ENCODE peak calls at places on chromosomes 2 and 18, in seven cellular contexts. One of them, this sample, is unnamed.

GRCh38 chr2:17373736-17374135 is 144.5 kb downstream of the RAD51AP2 start:
- DNase-seq in NCI-H1930: no peak
- DNase-seq in tibial nerve: no peak
- DNase-seq in activated B cell treated with CpG ODN at 0.5 μM for 24 hours: no peak
- DNase-seq in choroid plexus epithelial cell: peak
- DNase-seq in pulmonary artery endothelial cell: no peak
- DNase-seq in CD8-positive, alpha-beta memory T cell: no peak
- DNase-seq in this sample: peak

GRCh38 chr2:47558116-47559078 is 155.4 kb downstream of the MSH2 start:
- DNase-seq in choroid plexus epithelial cell: no peak
- DNase-seq in NCI-H1930: no peak
- DNase-seq in tibial nerve: no peak
- DNase-seq in pulmonary artery endothelial cell: no peak
- DNase-seq in CD8-positive, alpha-beta memory T cell: no peak
- DNase-seq in activated B cell treated with CpG ODN at 0.5 μM for 24 hours: no peak
- DNase-seq in this sample: no peak

GRCh38 chr18:33584845-33585775 is 7.1 kb downstream of the ASXL3 start:
- DNase-seq in NCI-H1930: no peak
- DNase-seq in CD8-positive, alpha-beta memory T cell: no peak
- DNase-seq in pulmonary artery endothelial cell: no peak
- DNase-seq in tibial nerve: no peak
- DNase-seq in activated B cell treated with CpG ODN at 0.5 μM for 24 hours: no peak
- DNase-seq in choroid plexus epithelial cell: no peak
- DNase-seq in this sample: no peak

GRCh38 chr2:168166902-168167510 is 80.4 kb downstream of the STK39 start:
- DNase-seq in tibial nerve: no peak
- DNase-seq in NCI-H1930: no peak
- DNase-seq in activated B cell treated with CpG ODN at 0.5 μM for 24 hours: no peak
- DNase-seq in pulmonary artery endothelial cell: no peak
- DNase-seq in choroid plexus epithelial cell: peak
- DNase-seq in CD8-positive, alpha-beta memory T cell: no peak
- DNase-seq in this sample: peak

GRCh38 chr2:191818725-191819333 is 28.1 kb downstream of the CAVIN2 start:
- DNase-seq in CD8-positive, alpha-beta memory T cell: no peak
- DNase-seq in activated B cell treated with CpG ODN at 0.5 μM for 24 hours: no peak
- DNase-seq in NCI-H1930: no peak
- DNase-seq in pulmonary artery endothelial cell: no peak
- DNase-seq in tibial nerve: no peak
- DNase-seq in choroid plexus epithelial cell: peak
- DNase-seq in this sample: no peak

GRCh38 chr18:5424903-5425302 is 118.9 kb downstream of the EPB41L3 start:
- DNase-seq in pulmonary artery endothelial cell: no peak
- DNase-seq in choroid plexus epithelial cell: peak
- DNase-seq in CD8-positive, alpha-beta memory T cell: no peak
- DNase-seq in activated B cell treated with CpG ODN at 0.5 μM for 24 hours: no peak
- DNase-seq in tibial nerve: no peak
- DNase-seq in NCI-H1930: peak
- DNase-seq in this sample: peak

GRCh38 chr2:55621802-55622201 is 4.4 kb upstream of the PPP4R3B start:
- DNase-seq in CD8-positive, alpha-beta memory T cell: no peak
- DNase-seq in pulmonary artery endothelial cell: no peak
- DNase-seq in tibial nerve: no peak
- DNase-seq in NCI-H1930: no peak
- DNase-seq in choroid plexus epithelial cell: no peak
- DNase-seq in activated B cell treated with CpG ODN at 0.5 μM for 24 hours: no peak
- DNase-seq in this sample: no peak

GRCh38 chr2:23478933-23479683 is 94.1 kb downstream of the KLHL29 start:
- DNase-seq in activated B cell treated with CpG ODN at 0.5 μM for 24 hours: no peak
- DNase-seq in choroid plexus epithelial cell: no peak
- DNase-seq in CD8-positive, alpha-beta memory T cell: no peak
- DNase-seq in tibial nerve: no peak
- DNase-seq in NCI-H1930: no peak
- DNase-seq in pulmonary artery endothelial cell: no peak
- DNase-seq in this sample: no peak

GRCh38 chr2:233469261-233470006 is 97.1 kb downstream of the USP40 start:
- DNase-seq in pulmonary artery endothelial cell: no peak
- DNase-seq in NCI-H1930: no peak
- DNase-seq in tibial nerve: no peak
- DNase-seq in activated B cell treated with CpG ODN at 0.5 μM for 24 hours: peak
- DNase-seq in CD8-positive, alpha-beta memory T cell: peak
- DNase-seq in choroid plexus epithelial cell: no peak
- DNase-seq in this sample: no peak

GRCh38 chr2:65896446-65896845 is 464.0 kb upstream of the SPRED2 start:
- DNase-seq in pulmonary artery endothelial cell: no peak
- DNase-seq in CD8-positive, alpha-beta memory T cell: no peak
- DNase-seq in choroid plexus epithelial cell: no peak
- DNase-seq in tibial nerve: no peak
- DNase-seq in activated B cell treated with CpG ODN at 0.5 μM for 24 hours: no peak
- DNase-seq in NCI-H1930: no peak
- DNase-seq in this sample: no peak

GRCh38 chr18:41767960-41768359 is 187.1 kb upstream of the PIK3C3 start:
- DNase-seq in pulmonary artery endothelial cell: no peak
- DNase-seq in activated B cell treated with CpG ODN at 0.5 μM for 24 hours: no peak
- DNase-seq in CD8-positive, alpha-beta memory T cell: no peak
- DNase-seq in NCI-H1930: no peak
- DNase-seq in tibial nerve: no peak
- DNase-seq in choroid plexus epithelial cell: peak
- DNase-seq in this sample: peak

GRCh38 chr2:101330253-101330921 is 21.9 kb upstream of the RNF149 start:
- DNase-seq in tibial nerve: no peak
- DNase-seq in CD8-positive, alpha-beta memory T cell: no peak
- DNase-seq in activated B cell treated with CpG ODN at 0.5 μM for 24 hours: no peak
- DNase-seq in NCI-H1930: no peak
- DNase-seq in pulmonary artery endothelial cell: peak
- DNase-seq in choroid plexus epithelial cell: no peak
- DNase-seq in this sample: peak

GRCh38 chr2:165837122-165837521 is 43.1 kb upstream of the GALNT3 start:
- DNase-seq in activated B cell treated with CpG ODN at 0.5 μM for 24 hours: no peak
- DNase-seq in pulmonary artery endothelial cell: no peak
- DNase-seq in tibial nerve: no peak
- DNase-seq in CD8-positive, alpha-beta memory T cell: no peak
- DNase-seq in choroid plexus epithelial cell: peak
- DNase-seq in NCI-H1930: no peak
- DNase-seq in this sample: peak

GRCh38 chr18:48441405-48441881 is 32.3 kb upstream of the ZBTB7C start:
- DNase-seq in activated B cell treated with CpG ODN at 0.5 μM for 24 hours: no peak
- DNase-seq in pulmonary artery endothelial cell: no peak
- DNase-seq in tibial nerve: no peak
- DNase-seq in choroid plexus epithelial cell: no peak
- DNase-seq in NCI-H1930: no peak
- DNase-seq in CD8-positive, alpha-beta memory T cell: no peak
- DNase-seq in this sample: peak

GRCh38 chr18:50981381-50981780 is 13.5 kb downstream of the ELAC1 start:
- DNase-seq in CD8-positive, alpha-beta memory T cell: no peak
- DNase-seq in NCI-H1930: no peak
- DNase-seq in pulmonary artery endothelial cell: no peak
- DNase-seq in activated B cell treated with CpG ODN at 0.5 μM for 24 hours: no peak
- DNase-seq in tibial nerve: no peak
- DNase-seq in choroid plexus epithelial cell: peak
- DNase-seq in this sample: no peak

GRCh38 chr2:149084924-149085795 is 46.7 kb downstream of the LYPD6B start:
- DNase-seq in pulmonary artery endothelial cell: no peak
- DNase-seq in tibial nerve: no peak
- DNase-seq in CD8-positive, alpha-beta memory T cell: no peak
- DNase-seq in choroid plexus epithelial cell: peak
- DNase-seq in activated B cell treated with CpG ODN at 0.5 μM for 24 hours: no peak
- DNase-seq in NCI-H1930: no peak
- DNase-seq in this sample: no peak

GRCh38 chr2:218323526-218324472 is 31.5 kb upstream of the TMBIM1 start:
- DNase-seq in choroid plexus epithelial cell: peak
- DNase-seq in CD8-positive, alpha-beta memory T cell: no peak
- DNase-seq in activated B cell treated with CpG ODN at 0.5 μM for 24 hours: no peak
- DNase-seq in pulmonary artery endothelial cell: peak
- DNase-seq in tibial nerve: peak
- DNase-seq in NCI-H1930: no peak
- DNase-seq in this sample: peak

GRCh38 chr2:200425026-200425821 is 84.6 kb downstream of the KCTD18 start:
- DNase-seq in tibial nerve: no peak
- DNase-seq in choroid plexus epithelial cell: no peak
- DNase-seq in activated B cell treated with CpG ODN at 0.5 μM for 24 hours: no peak
- DNase-seq in pulmonary artery endothelial cell: no peak
- DNase-seq in CD8-positive, alpha-beta memory T cell: no peak
- DNase-seq in NCI-H1930: no peak
- DNase-seq in this sample: no peak

GRCh38 chr18:62494764-62495163 is 28.1 kb upstream of the ZCCHC2 start:
- DNase-seq in pulmonary artery endothelial cell: no peak
- DNase-seq in activated B cell treated with CpG ODN at 0.5 μM for 24 hours: no peak
- DNase-seq in CD8-positive, alpha-beta memory T cell: no peak
- DNase-seq in choroid plexus epithelial cell: no peak
- DNase-seq in NCI-H1930: no peak
- DNase-seq in tibial nerve: no peak
- DNase-seq in this sample: no peak

GRCh38 chr18:3998698-3999333 is 456.3 kb downstream of the DLGAP1 start:
- DNase-seq in pulmonary artery endothelial cell: peak
- DNase-seq in activated B cell treated with CpG ODN at 0.5 μM for 24 hours: no peak
- DNase-seq in tibial nerve: peak
- DNase-seq in CD8-positive, alpha-beta memory T cell: no peak
- DNase-seq in NCI-H1930: no peak
- DNase-seq in choroid plexus epithelial cell: peak
- DNase-seq in this sample: peak

GRCh38 chr2:173793649-173794565 is 171.3 kb downstream of the SP3 start:
- DNase-seq in choroid plexus epithelial cell: no peak
- DNase-seq in tibial nerve: no peak
- DNase-seq in activated B cell treated with CpG ODN at 0.5 μM for 24 hours: no peak
- DNase-seq in NCI-H1930: no peak
- DNase-seq in pulmonary artery endothelial cell: no peak
- DNase-seq in CD8-positive, alpha-beta memory T cell: no peak
- DNase-seq in this sample: no peak

GRCh38 chr2:17753803-17754663 is at the start of the genes GEN1 and SMC6:
- DNase-seq in choroid plexus epithelial cell: peak
- DNase-seq in tibial nerve: peak
- DNase-seq in pulmonary artery endothelial cell: peak
- DNase-seq in CD8-positive, alpha-beta memory T cell: peak
- DNase-seq in NCI-H1930: peak
- DNase-seq in activated B cell treated with CpG ODN at 0.5 μM for 24 hours: peak
- DNase-seq in this sample: peak

GRCh38 chr2:46333912-46334311 is 36.7 kb downstream of the EPAS1 start:
- DNase-seq in pulmonary artery endothelial cell: no peak
- DNase-seq in tibial nerve: no peak
- DNase-seq in NCI-H1930: no peak
- DNase-seq in activated B cell treated with CpG ODN at 0.5 μM for 24 hours: no peak
- DNase-seq in CD8-positive, alpha-beta memory T cell: no peak
- DNase-seq in choroid plexus epithelial cell: no peak
- DNase-seq in this sample: no peak

GRCh38 chr2:129922571-129923264 is 56.7 kb upstream of the RAB6C start:
- DNase-seq in NCI-H1930: no peak
- DNase-seq in activated B cell treated with CpG ODN at 0.5 μM for 24 hours: no peak
- DNase-seq in pulmonary artery endothelial cell: no peak
- DNase-seq in CD8-positive, alpha-beta memory T cell: no peak
- DNase-seq in choroid plexus epithelial cell: no peak
- DNase-seq in tibial nerve: no peak
- DNase-seq in this sample: no peak

GRCh38 chr18:36811430-36811829 is 17.4 kb downstream of the TPGS2 start:
- DNase-seq in tibial nerve: no peak
- DNase-seq in choroid plexus epithelial cell: no peak
- DNase-seq in NCI-H1930: no peak
- DNase-seq in CD8-positive, alpha-beta memory T cell: no peak
- DNase-seq in activated B cell treated with CpG ODN at 0.5 μM for 24 hours: no peak
- DNase-seq in pulmonary artery endothelial cell: no peak
- DNase-seq in this sample: no peak

GRCh38 chr2:230161180-230161579 is 58.6 kb downstream of the SP110 start:
- DNase-seq in choroid plexus epithelial cell: peak
- DNase-seq in NCI-H1930: no peak
- DNase-seq in CD8-positive, alpha-beta memory T cell: no peak
- DNase-seq in tibial nerve: no peak
- DNase-seq in pulmonary artery endothelial cell: no peak
- DNase-seq in activated B cell treated with CpG ODN at 0.5 μM for 24 hours: no peak
- DNase-seq in this sample: no peak

GRCh38 chr2:45904931-45905642 is 253.6 kb downstream of the PRKCE start:
- DNase-seq in choroid plexus epithelial cell: no peak
- DNase-seq in pulmonary artery endothelial cell: no peak
- DNase-seq in tibial nerve: no peak
- DNase-seq in activated B cell treated with CpG ODN at 0.5 μM for 24 hours: no peak
- DNase-seq in CD8-positive, alpha-beta memory T cell: no peak
- DNase-seq in NCI-H1930: no peak
- DNase-seq in this sample: no peak

GRCh38 chr2:70607121-70607551 is 53.5 kb upstream of the TGFA start:
- DNase-seq in NCI-H1930: no peak
- DNase-seq in tibial nerve: no peak
- DNase-seq in pulmonary artery endothelial cell: no peak
- DNase-seq in CD8-positive, alpha-beta memory T cell: no peak
- DNase-seq in choroid plexus epithelial cell: no peak
- DNase-seq in activated B cell treated with CpG ODN at 0.5 μM for 24 hours: no peak
- DNase-seq in this sample: peak

GRCh38 chr2:55371387-55371786 is 48.3 kb downstream of the CCDC88A start:
- DNase-seq in choroid plexus epithelial cell: no peak
- DNase-seq in activated B cell treated with CpG ODN at 0.5 μM for 24 hours: no peak
- DNase-seq in CD8-positive, alpha-beta memory T cell: no peak
- DNase-seq in pulmonary artery endothelial cell: no peak
- DNase-seq in tibial nerve: no peak
- DNase-seq in NCI-H1930: no peak
- DNase-seq in this sample: no peak

GRCh38 chr2:218360453-218360852 is 3.8 kb downstream of the CATIP start:
- DNase-seq in tibial nerve: no peak
- DNase-seq in pulmonary artery endothelial cell: no peak
- DNase-seq in choroid plexus epithelial cell: no peak
- DNase-seq in CD8-positive, alpha-beta memory T cell: no peak
- DNase-seq in NCI-H1930: no peak
- DNase-seq in activated B cell treated with CpG ODN at 0.5 μM for 24 hours: no peak
- DNase-seq in this sample: no peak

GRCh38 chr2:169925968-169926367 is 98.7 kb downstream of the UBR3 start:
- DNase-seq in CD8-positive, alpha-beta memory T cell: no peak
- DNase-seq in pulmonary artery endothelial cell: no peak
- DNase-seq in activated B cell treated with CpG ODN at 0.5 μM for 24 hours: no peak
- DNase-seq in tibial nerve: no peak
- DNase-seq in NCI-H1930: no peak
- DNase-seq in choroid plexus epithelial cell: no peak
- DNase-seq in this sample: no peak

GRCh38 chr2:176419591-176420071 is 150.4 kb downstream of the MTX2 start:
- DNase-seq in CD8-positive, alpha-beta memory T cell: no peak
- DNase-seq in choroid plexus epithelial cell: peak
- DNase-seq in tibial nerve: no peak
- DNase-seq in pulmonary artery endothelial cell: peak
- DNase-seq in NCI-H1930: no peak
- DNase-seq in activated B cell treated with CpG ODN at 0.5 μM for 24 hours: no peak
- DNase-seq in this sample: peak

This sample was measured in astrocyte of the spinal cord.